ENCODE peak calls at places on chromosomes 13 and 19, in nine cellular contexts. One of them, this sample, is unnamed.
A peak's percentile ranks its signal among the peaks of the same experiment; 100 is the strongest.

GRCh38 chr13:81172603-81173002 is 831.7 kb upstream of the SPRY2 start:
- DNase-seq in bronchial epithelial cell: peak; percentile 5
- DNase-seq in AG04450: no peak
- DNase-seq in tibial nerve: no peak
- DNase-seq in PC-3: no peak
- DNase-seq in vagina: no peak
- DNase-seq in K562: no peak
- DNase-seq in psoas muscle: no peak
- DNase-seq in left lung: no peak
- DNase-seq in this sample: no peak

GRCh38 chr19:1610579-1610978 is 5.3 kb upstream of the UQCR11 start:
- DNase-seq in bronchial epithelial cell: no peak
- DNase-seq in AG04450: no peak
- DNase-seq in tibial nerve: no peak
- DNase-seq in PC-3: no peak
- DNase-seq in vagina: no peak
- DNase-seq in K562: no peak
- DNase-seq in psoas muscle: no peak
- DNase-seq in left lung: no peak
- DNase-seq in this sample: no peak

GRCh38 chr13:66513728-66514127 is 716.4 kb downstream of the PCDH9 start:
- DNase-seq in bronchial epithelial cell: peak; percentile 28
- DNase-seq in AG04450: no peak
- DNase-seq in tibial nerve: no peak
- DNase-seq in PC-3: no peak
- DNase-seq in vagina: no peak
- DNase-seq in K562: no peak
- DNase-seq in psoas muscle: no peak
- DNase-seq in left lung: no peak
- DNase-seq in this sample: no peak

GRCh38 chr13:51416107-51416506 is 36.7 kb downstream of the INTS6 start:
- DNase-seq in bronchial epithelial cell: no peak
- DNase-seq in AG04450: no peak
- DNase-seq in tibial nerve: no peak
- DNase-seq in PC-3: no peak
- DNase-seq in vagina: no peak
- DNase-seq in K562: no peak
- DNase-seq in psoas muscle: no peak
- DNase-seq in left lung: no peak
- DNase-seq in this sample: no peak

GRCh38 chr13:94546071-94546839 is 49.7 kb downstream of the TGDS start:
- DNase-seq in bronchial epithelial cell: no peak
- DNase-seq in AG04450: no peak
- DNase-seq in tibial nerve: no peak
- DNase-seq in PC-3: no peak
- DNase-seq in vagina: no peak
- DNase-seq in K562: no peak
- DNase-seq in psoas muscle: no peak
- DNase-seq in left lung: no peak
- DNase-seq in this sample: no peak

GRCh38 chr19:16325671-16326400 is 1.2 kb downstream of the KLF2 start:
- DNase-seq in bronchial epithelial cell: no peak
- DNase-seq in AG04450: no peak
- DNase-seq in tibial nerve: no peak
- DNase-seq in PC-3: no peak
- DNase-seq in vagina: no peak
- DNase-seq in K562: no peak
- DNase-seq in psoas muscle: peak; percentile 49
- DNase-seq in left lung: peak; percentile 60
- DNase-seq in this sample: no peak

GRCh38 chr19:11479090-11479469 is 1.8 kb downstream of the ELAVL3 start:
- DNase-seq in bronchial epithelial cell: no peak
- DNase-seq in AG04450: no peak
- DNase-seq in tibial nerve: no peak
- DNase-seq in PC-3: no peak
- DNase-seq in vagina: no peak
- DNase-seq in K562: no peak
- DNase-seq in psoas muscle: no peak
- DNase-seq in left lung: no peak
- DNase-seq in this sample: no peak

GRCh38 chr19:6066661-6067646 is 43.3 kb downstream of the RFX2 start:
- DNase-seq in bronchial epithelial cell: peak; percentile 88
- DNase-seq in AG04450: no peak
- DNase-seq in tibial nerve: peak; percentile 88
- DNase-seq in PC-3: peak; percentile 92
- DNase-seq in vagina: peak; percentile 89
- DNase-seq in K562: peak; percentile 56
- DNase-seq in psoas muscle: peak; percentile 85
- DNase-seq in left lung: peak; percentile 94
- DNase-seq in this sample: peak; percentile 91

GRCh38 chr19:34096020-34096915 is 76.0 kb upstream of the LSM14A start:
- DNase-seq in bronchial epithelial cell: peak; percentile 59
- DNase-seq in AG04450: peak; percentile 11
- DNase-seq in tibial nerve: no peak
- DNase-seq in PC-3: peak; percentile 72
- DNase-seq in vagina: no peak
- DNase-seq in K562: peak; percentile 44
- DNase-seq in psoas muscle: no peak
- DNase-seq in left lung: no peak
- DNase-seq in this sample: no peak

GRCh38 chr19:34120846-34121639 is 51.3 kb upstream of the LSM14A start:
- DNase-seq in bronchial epithelial cell: peak; percentile 31
- DNase-seq in AG04450: peak; percentile 20
- DNase-seq in tibial nerve: peak; percentile 21
- DNase-seq in PC-3: peak; percentile 44
- DNase-seq in vagina: no peak
- DNase-seq in K562: peak; percentile 52
- DNase-seq in psoas muscle: no peak
- DNase-seq in left lung: no peak
- DNase-seq in this sample: no peak

GRCh38 chr13:67772807-67773453 is 542.8 kb upstream of the PCDH9 start:
- DNase-seq in bronchial epithelial cell: no peak
- DNase-seq in AG04450: no peak
- DNase-seq in tibial nerve: no peak
- DNase-seq in PC-3: no peak
- DNase-seq in vagina: no peak
- DNase-seq in K562: no peak
- DNase-seq in psoas muscle: no peak
- DNase-seq in left lung: no peak
- DNase-seq in this sample: no peak

GRCh38 chr19:37932985-37933953 is 26.3 kb downstream of the SIPA1L3 start:
- DNase-seq in bronchial epithelial cell: peak; percentile 73
- DNase-seq in AG04450: peak; percentile 6
- DNase-seq in tibial nerve: no peak
- DNase-seq in PC-3: peak; percentile 77
- DNase-seq in vagina: no peak
- DNase-seq in K562: no peak
- DNase-seq in psoas muscle: peak; percentile 24
- DNase-seq in left lung: peak; percentile 46
- DNase-seq in this sample: no peak

GRCh38 chr13:39105110-39105509 is 66.9 kb downstream of the NHLRC3 start:
- DNase-seq in bronchial epithelial cell: peak; percentile 25
- DNase-seq in AG04450: no peak
- DNase-seq in tibial nerve: no peak
- DNase-seq in PC-3: no peak
- DNase-seq in vagina: no peak
- DNase-seq in K562: no peak
- DNase-seq in psoas muscle: no peak
- DNase-seq in left lung: no peak
- DNase-seq in this sample: no peak

DNA sequence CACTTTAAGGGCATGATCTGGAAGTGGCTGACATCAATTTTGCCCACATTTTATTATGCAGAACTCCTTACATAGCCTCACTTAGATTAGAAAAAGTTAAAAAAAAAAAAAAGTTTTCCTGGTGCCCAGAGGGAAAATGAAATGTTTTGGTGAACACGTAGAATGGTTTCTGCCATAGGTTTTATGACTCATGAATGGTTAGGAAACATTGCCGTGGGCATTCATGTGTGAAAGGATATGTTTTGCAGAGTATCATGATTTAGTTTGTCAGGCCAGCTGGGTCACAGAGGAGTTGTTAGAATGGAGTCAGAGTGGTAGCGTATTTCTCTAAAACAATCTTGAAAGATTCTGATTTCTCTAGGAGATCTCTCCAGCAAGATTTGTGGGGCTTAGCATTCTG is 133.8 kb downstream of the MRPL57 start:
- DNase-seq in bronchial epithelial cell: peak; percentile 83
- DNase-seq in AG04450: no peak
- DNase-seq in tibial nerve: no peak
- DNase-seq in PC-3: peak; percentile 42
- DNase-seq in vagina: no peak
- DNase-seq in K562: no peak
- DNase-seq in psoas muscle: no peak
- DNase-seq in left lung: no peak
- DNase-seq in this sample: no peak
- H3K4me3 ChIP-seq in bronchial epithelial cell: no peak overlapping the region
- H3K4me3 ChIP-seq in AG04450: no peak overlapping the region
- H3K4me3 ChIP-seq in tibial nerve: no peak overlapping the region
- H3K4me3 ChIP-seq in PC-3: no peak overlapping the region
- H3K4me3 ChIP-seq in vagina: no peak overlapping the region
- H3K4me3 ChIP-seq in K562: no peak overlapping the region
- H3K4me3 ChIP-seq in psoas muscle: no peak overlapping the region
- H3K4me3 ChIP-seq in left lung: no peak overlapping the region
- H3K4me3 ChIP-seq in this sample: no peak overlapping the region

DNA sequence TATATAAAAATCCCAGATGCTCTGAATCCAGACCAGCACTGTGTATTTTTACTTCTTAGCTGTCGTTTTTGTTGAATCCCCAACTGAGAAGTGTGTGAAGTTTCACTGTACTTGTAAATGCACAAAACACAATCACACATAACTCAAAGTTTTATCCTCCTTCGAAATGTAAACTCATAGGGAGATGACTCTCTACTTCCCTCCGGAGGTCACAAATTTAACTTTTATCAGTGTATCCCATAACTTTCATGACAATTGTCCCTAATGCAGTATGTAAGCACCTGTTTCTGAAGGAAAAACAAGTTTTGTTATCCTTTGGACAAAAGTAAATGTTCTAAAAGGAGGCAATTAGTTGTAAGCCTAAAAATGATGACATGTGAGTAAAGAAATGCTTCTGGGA is 665.0 kb upstream of the SLITRK6 start:
- DNase-seq in bronchial epithelial cell: peak; percentile 4
- DNase-seq in AG04450: no peak
- DNase-seq in tibial nerve: no peak
- DNase-seq in PC-3: peak; percentile 18
- DNase-seq in vagina: no peak
- DNase-seq in K562: no peak
- DNase-seq in psoas muscle: no peak
- DNase-seq in left lung: no peak
- DNase-seq in this sample: no peak
- TF ChIP-seq CTCF in bronchial epithelial cell: no peak
- TF ChIP-seq CTCF in AG04450: no peak
- TF ChIP-seq CTCF in tibial nerve: no peak
- TF ChIP-seq CTCF in PC-3: no peak
- TF ChIP-seq CTCF in vagina: no peak
- TF ChIP-seq CTCF in K562: no peak
- TF ChIP-seq CTCF in psoas muscle: no peak
- TF ChIP-seq CTCF in left lung: no peak
- TF ChIP-seq CTCF in this sample: no peak

DNA sequence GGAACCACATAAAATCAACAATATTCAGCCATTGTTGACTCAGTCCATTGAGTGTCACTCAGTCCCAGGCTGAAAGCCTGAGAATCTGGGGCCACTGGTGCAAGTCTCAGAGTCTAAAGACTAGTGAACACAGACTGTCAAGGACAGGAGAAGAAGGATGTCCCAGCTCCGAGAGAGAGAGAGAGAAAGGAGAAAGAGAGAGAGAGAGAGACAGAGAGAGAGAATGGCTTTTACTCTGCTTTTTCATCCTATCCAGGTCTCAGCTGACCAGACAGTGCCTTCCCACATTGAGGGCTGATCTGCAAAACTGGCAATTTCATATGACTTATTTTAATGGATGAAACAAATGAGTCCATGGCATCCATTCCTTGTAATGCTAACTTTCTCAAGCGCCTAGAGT is 984.1 kb downstream of the UQCRFS1 start:
- DNase-seq in bronchial epithelial cell: no peak
- DNase-seq in AG04450: no peak
- DNase-seq in tibial nerve: no peak
- DNase-seq in PC-3: no peak
- DNase-seq in vagina: no peak
- DNase-seq in K562: no peak
- DNase-seq in psoas muscle: no peak
- DNase-seq in left lung: no peak
- DNase-seq in this sample: no peak
- H3K27me3 ChIP-seq in bronchial epithelial cell: no peaks in the 10 kb centered on the region
- H3K27me3 ChIP-seq in AG04450: no peaks in the 10 kb centered on the region
- H3K27me3 ChIP-seq in tibial nerve: no peaks in the 10 kb centered on the region
- H3K27me3 ChIP-seq in PC-3: no peaks in the 10 kb centered on the region
- H3K27me3 ChIP-seq in vagina: no peaks in the 10 kb centered on the region
- H3K27me3 ChIP-seq in K562: peaks cover 4% of the 10 kb centered on the region
- H3K27me3 ChIP-seq in psoas muscle: no peaks in the 10 kb centered on the region
- H3K27me3 ChIP-seq in left lung: no peaks in the 10 kb centered on the region
- H3K27me3 ChIP-seq in this sample: no peaks in the 10 kb centered on the region

GRCh38 chr19:18513868-18514267 is 8.0 kb downstream of the ELL start:
- DNase-seq in bronchial epithelial cell: no peak
- DNase-seq in AG04450: no peak
- DNase-seq in tibial nerve: peak; percentile 33
- DNase-seq in PC-3: no peak
- DNase-seq in vagina: no peak
- DNase-seq in K562: no peak
- DNase-seq in psoas muscle: no peak
- DNase-seq in left lung: no peak
- DNase-seq in this sample: no peak

GRCh38 chr19:18507021-18507726 is 14.7 kb downstream of the ELL start:
- DNase-seq in bronchial epithelial cell: no peak
- DNase-seq in AG04450: no peak
- DNase-seq in tibial nerve: no peak
- DNase-seq in PC-3: no peak
- DNase-seq in vagina: no peak
- DNase-seq in K562: no peak
- DNase-seq in psoas muscle: peak; percentile 55
- DNase-seq in left lung: no peak
- DNase-seq in this sample: no peak

GRCh38 chr19:18508585-18508984 is 13.3 kb downstream of the ELL start:
- DNase-seq in bronchial epithelial cell: no peak
- DNase-seq in AG04450: no peak
- DNase-seq in tibial nerve: no peak
- DNase-seq in PC-3: no peak
- DNase-seq in vagina: no peak
- DNase-seq in K562: no peak
- DNase-seq in psoas muscle: no peak
- DNase-seq in left lung: no peak
- DNase-seq in this sample: no peak

GRCh38 chr19:18507727-18508440 is 14.0 kb downstream of the ELL start:
- DNase-seq in bronchial epithelial cell: no peak
- DNase-seq in AG04450: no peak
- DNase-seq in tibial nerve: no peak
- DNase-seq in PC-3: no peak
- DNase-seq in vagina: no peak
- DNase-seq in K562: no peak
- DNase-seq in psoas muscle: no peak
- DNase-seq in left lung: no peak
- DNase-seq in this sample: no peak

DNA sequence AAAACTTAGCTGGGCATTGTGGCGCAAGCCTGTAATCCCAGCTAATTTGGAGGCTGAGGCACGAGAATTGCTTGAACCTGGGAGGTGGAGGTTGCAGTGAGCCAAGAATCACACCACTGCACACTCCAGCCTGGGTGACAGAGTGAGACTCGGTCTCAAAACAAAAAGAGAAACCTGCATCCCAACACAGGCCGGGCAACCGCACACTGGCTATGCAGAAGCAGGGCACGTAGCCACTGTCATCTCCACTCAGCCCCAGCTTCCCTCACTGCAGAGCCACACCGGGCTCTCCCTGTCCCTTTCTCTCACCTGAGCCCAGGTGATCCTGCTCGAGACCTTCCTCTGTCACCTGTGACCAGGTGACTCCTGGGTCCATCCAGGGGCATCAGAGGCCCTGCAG is 11.7 kb downstream of the ELL start:
- DNase-seq in bronchial epithelial cell: no peak
- DNase-seq in AG04450: no peak
- DNase-seq in tibial nerve: no peak
- DNase-seq in PC-3: no peak
- DNase-seq in vagina: no peak
- DNase-seq in K562: no peak
- DNase-seq in psoas muscle: no peak
- DNase-seq in left lung: no peak
- DNase-seq in this sample: no peak
- H3K4me3 ChIP-seq in bronchial epithelial cell: no peak overlapping the region
- H3K4me3 ChIP-seq in AG04450: no peak overlapping the region
- H3K4me3 ChIP-seq in tibial nerve: no peak overlapping the region
- H3K4me3 ChIP-seq in PC-3: no peak overlapping the region
- H3K4me3 ChIP-seq in vagina: no peak overlapping the region
- H3K4me3 ChIP-seq in K562: no peak overlapping the region
- H3K4me3 ChIP-seq in psoas muscle: no peak overlapping the region
- H3K4me3 ChIP-seq in left lung: no peak overlapping the region
- H3K4me3 ChIP-seq in this sample: no peak overlapping the region

This sample was measured in BJ.